ENCODE peak calls at places on chromosomes 16 and 17, in six cellular contexts. B is retina, A is C1 segment of cervical spinal cord, E is NCI-H345, O is hepatic stellate cell, D is cardiac septum. R is an unnamed sample.

GRCh38 chr17:73939808-73940207 is 263.7 kb upstream of the RPL38 start:
- DNase-seq in O (no peak), B (no peak), A (no peak), E (peak; percentile 81), D (no peak), R (no peak)

GRCh38 chr16:8720080-8720966 is 45.9 kb downstream of the ABAT start:
- DNase-seq in D (no peak), A (peak; percentile 23), E (peak; percentile 90), B (peak; percentile 93), O (no peak), R (no peak)

GRCh38 chr17:82204831-82205719 is 7.6 kb downstream of the CCDC57 start:
- DNase-seq in E (peak; percentile 96), A (no peak), B (no peak), D (no peak), O (peak; percentile 70), R (peak; percentile 71)

GRCh38 chr17:58533616-58534188 is 19.3 kb upstream of the MTMR4 start:
- DNase-seq in D (no peak), B (no peak), E (no peak), O (no peak), A (peak; percentile 24), R (no peak)

GRCh38 chr16:3689731-3690130 is 27.6 kb downstream of the TRAP1 start:
- DNase-seq in D (peak; percentile 17), A (no peak), B (no peak), E (no peak), O (no peak), R (no peak)

GRCh38 chr16:83901101-83901500 is 2.2 kb downstream of the MLYCD start:
- DNase-seq in B (no peak), E (no peak), O (no peak), A (no peak), D (no peak), R (no peak)

GRCh38 chr16:15747937-15748336 is 97.9 kb downstream of the NDE1 start:
- DNase-seq in E (no peak), D (no peak), B (no peak), A (no peak), O (no peak), R (no peak)

GRCh38 chr17:39099686-39100293 is 51.6 kb downstream of the PLXDC1 start:
- DNase-seq in A (no peak), B (no peak), D (no peak), O (peak; percentile 76), E (no peak), R (no peak)

GRCh38 chr16:84838383-84838948 is 18.7 kb downstream of the CRISPLD2 start:
- DNase-seq in E (no peak), B (no peak), A (no peak), D (no peak), O (no peak), R (no peak)

GRCh38 chr17:43952724-43953666 is 745 bp downstream of the PYY start:
- DNase-seq in E (peak; percentile 31), O (no peak), A (no peak), D (no peak), B (peak; percentile 78), R (peak; percentile 22)

GRCh38 chr16:10386517-10387377 is 886 bp downstream of the ATF7IP2 start:
- DNase-seq in A (no peak), D (no peak), O (no peak), B (no peak), E (no peak), R (no peak)

GRCh38 chr17:35896011-35896587 is 15.9 kb upstream of the CCL5 start:
- DNase-seq in B (no peak), D (peak; percentile 12), E (no peak), O (no peak), A (no peak), R (peak; percentile 65)

GRCh38 chr17:44363613-44364159 is at the start of gene FAM171A2:
- DNase-seq in E (peak; percentile 78), D (peak; percentile 84), B (peak; percentile 71), A (peak; percentile 42), O (peak; percentile 82), R (peak; percentile 74)

R was measured in activated CD4-positive, alpha-beta memory T cell treated with anti-CD3 and anti-CD28 coated beads for 36 hours.